ENCODE peak calls at places on chromosome 12, in four cellular contexts. H, P, Z and X are unnamed samples.
A peak's percentile ranks its signal among the peaks of the same experiment; 100 is the strongest.

GRCh38 chr12:52343550-52343949 is 22.4 kb upstream of the KRT83 start:
- DNase-seq in H (no peak), Z (no peak), P (no peak), X (no peak)

GRCh38 chr12:27705263-27705662 is 5.4 kb upstream of the MRPS35 start:
- DNase-seq in P (no peak), Z (no peak), H (no peak), X (no peak)

GRCh38 chr12:46711756-46712155 is 114.0 kb downstream of the SLC38A4 start:
- DNase-seq in Z (no peak), H (no peak), P (no peak), X (no peak)

GRCh38 chr12:128387811-128388422 is 120.9 kb downstream of the TMEM132C start:
- DNase-seq in P (peak; percentile 36), Z (peak; percentile 68), H (no peak), X (no peak)

GRCh38 chr12:107127482-107128185 is 34.3 kb upstream of the CRY1 start:
- DNase-seq in Z (no peak), P (no peak), H (no peak), X (no peak)

GRCh38 chr12:48126953-48127630 is 7.9 kb downstream of the PFKM start:
- DNase-seq in H (no peak), P (no peak), Z (no peak), X (no peak)

GRCh38 chr12:57875753-57876547 is 29.4 kb upstream of the CTDSP2 start:
- DNase-seq in P (no peak), H (no peak), Z (no peak), X (no peak)

GRCh38 chr12:109716512-109717389 is 3.1 kb downstream of the FAM222A start:
- DNase-seq in P (peak; percentile 48), Z (no peak), H (no peak), X (no peak)

GRCh38 chr12:18754118-18754707 is 16.3 kb downstream of the CAPZA3 start:
- DNase-seq in P (no peak), Z (no peak), H (no peak), X (no peak)

GRCh38 chr12:130787445-130788410 is 51.3 kb downstream of the STX2 start:
- DNase-seq in Z (no peak), H (no peak), P (no peak), X (no peak)

DNA sequence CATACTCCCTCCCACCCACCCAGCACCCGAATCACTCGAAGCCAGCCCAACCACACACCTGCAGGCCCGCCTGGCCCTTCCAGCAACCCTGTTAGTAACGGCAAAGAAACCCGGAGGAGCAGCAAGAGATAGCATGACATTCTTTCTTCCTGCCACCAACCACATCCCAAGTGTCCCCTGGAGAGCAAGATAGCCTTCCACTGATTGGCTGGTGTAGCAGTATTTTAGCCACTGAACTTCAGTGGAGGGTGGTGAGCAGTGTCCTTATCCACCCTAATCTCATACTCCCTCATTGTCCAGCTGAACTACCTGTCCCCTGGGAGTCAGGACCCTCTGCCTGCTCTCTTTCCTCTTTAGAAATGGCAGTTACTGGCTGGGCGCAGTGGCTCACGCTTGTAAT is 769 bp upstream of the SLC39A5 start:
- DNase-seq in H (no peak), P (no peak), Z (no peak), X (no peak)
- H3K27ac ChIP-seq in H (no peak overlapping the region), P (peak overlapping the region; percentile 82), Z (no peak overlapping the region), X (no peak overlapping the region)

GRCh38 chr12:62335801-62336200 is 75.6 kb downstream of the USP15 start:
- DNase-seq in P (no peak), H (no peak), Z (no peak), X (no peak)

GRCh38 chr12:62328296-62328921 is 68.2 kb downstream of the USP15 start:
- DNase-seq in H (no peak), P (no peak), Z (no peak), X (no peak)

GRCh38 chr12:62335057-62335456 is 74.9 kb downstream of the USP15 start:
- DNase-seq in Z (no peak), H (no peak), P (no peak), X (no peak)

GRCh38 chr12:62331306-62331705 is 71.1 kb downstream of the USP15 start:
- DNase-seq in Z (no peak), P (no peak), H (no peak), X (no peak)

GRCh38 chr12:62332598-62332997 is 72.4 kb downstream of the USP15 start:
- DNase-seq in H (no peak), P (no peak), Z (no peak), X (no peak)
- TF ChIP-seq CTCF in H (no peak), P (no peak), Z (no peak), X (no peak)

GRCh38 chr12:93650626-93651025 is 26.5 kb upstream of the CRADD start:
- DNase-seq in H (no peak), P (no peak), Z (no peak), X (no peak)

DNA sequence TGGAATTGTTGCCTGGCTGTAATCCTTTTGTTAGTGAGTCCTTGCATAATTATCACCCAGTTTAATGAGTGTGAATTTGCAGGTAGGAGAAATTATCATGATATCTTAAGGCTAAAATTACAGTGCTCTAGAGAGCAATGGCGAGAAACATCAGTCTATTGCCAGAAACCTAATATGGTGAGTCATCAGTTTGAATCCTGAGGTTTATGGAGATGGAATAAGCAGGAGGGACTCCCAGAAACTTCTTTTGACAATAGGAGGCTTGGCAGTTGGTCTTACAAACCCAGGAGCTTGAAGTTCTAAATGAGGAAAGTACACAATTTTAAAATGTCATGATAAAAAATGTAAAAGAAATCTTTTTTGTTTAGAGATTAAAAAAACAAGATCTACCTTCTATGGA is 31.5 kb upstream of the CRADD start:
- DNase-seq in H (no peak), P (no peak), Z (no peak), X (no peak)
- H3K27me3 ChIP-seq in H (no peaks in the 10 kb centered on the region), P (no peaks in the 10 kb centered on the region), Z (no peaks in the 10 kb centered on the region), X (no peaks in the 10 kb centered on the region)

GRCh38 chr12:2418579-2418978 is 365.8 kb downstream of the CACNA1C start:
- DNase-seq in H (no peak), Z (peak; percentile 30), P (no peak), X (no peak)
- H3K27ac ChIP-seq in H (no peak overlapping the region), Z (no peak overlapping the region), P (no peak overlapping the region), X (no peak overlapping the region)

GRCh38 chr12:54356951-54357356 is 7.3 kb downstream of the GPR84 start:
- DNase-seq in Z (no peak), P (no peak), H (no peak), X (no peak)

GRCh38 chr12:54356228-54356627 is 8.1 kb downstream of the GPR84 start:
- DNase-seq in Z (no peak), P (no peak), H (no peak), X (no peak)

GRCh38 chr12:54358620-54358944 is 5.7 kb downstream of the GPR84 start:
- DNase-seq in H (no peak), P (no peak), Z (no peak), X (no peak)

GRCh38 chr12:54358945-54359761 is 5.1 kb downstream of the GPR84 start:
- DNase-seq in P (peak; percentile 96), Z (peak; percentile 95), H (peak; percentile 99), X (peak; percentile 86)

GRCh38 chr12:54357802-54358619 is 6.3 kb downstream of the GPR84 start:
- DNase-seq in Z (no peak), P (peak; percentile 32), H (no peak), X (no peak)
- TF ChIP-seq CTCF in Z (no peak), P (no peak), H (no peak), X (no peak)

GRCh38 chr12:42707312-42707711 is 117.8 kb upstream of the PRICKLE1 start:
- DNase-seq in H (no peak), Z (no peak), P (no peak), X (no peak)
- H3K27me3 ChIP-seq in H (no peaks in the 10 kb centered on the region), Z (no peaks in the 10 kb centered on the region), P (no peaks in the 10 kb centered on the region), X (no peaks in the 10 kb centered on the region)

DNA sequence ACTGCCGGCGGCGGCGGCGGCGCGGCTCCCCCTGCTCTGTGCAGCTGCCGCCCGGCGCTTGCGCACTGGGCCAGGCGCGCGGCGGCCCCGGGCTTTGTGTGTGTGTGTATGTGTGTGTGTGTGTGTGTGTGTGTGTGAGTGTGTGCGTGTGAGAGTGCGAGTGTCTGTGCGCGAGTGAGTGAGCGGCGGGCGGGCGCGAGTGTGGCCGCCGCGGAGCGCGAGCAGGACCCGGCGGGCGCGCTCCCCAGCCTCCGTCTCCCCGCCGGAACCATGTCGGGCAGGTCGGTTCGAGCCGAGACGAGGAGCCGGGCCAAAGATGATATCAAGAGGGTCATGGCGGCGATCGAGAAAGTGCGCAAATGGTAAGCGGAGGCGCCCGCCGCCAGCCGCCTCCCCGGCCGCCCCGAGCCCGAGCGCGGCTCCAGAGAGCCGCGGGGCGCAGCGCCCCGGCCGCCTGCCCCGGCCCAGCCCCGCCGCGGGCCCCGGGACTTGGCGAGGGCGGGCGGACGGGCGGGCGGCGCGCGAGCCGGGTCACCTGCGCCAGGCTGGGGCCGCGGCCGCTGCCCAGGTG is at the start of gene BCL7A:
- DNase-seq in H (peak; percentile 33), P (peak; percentile 76), Z (peak; percentile 83), X (peak; percentile 56)
- H3K27ac ChIP-seq in H (peak within 1 kb of the TSS; percentile 21), P (peak within 1 kb of the TSS; percentile 85), Z (peak within 1 kb of the TSS; percentile 80), X (no peak within 1 kb of the TSS)

DNA sequence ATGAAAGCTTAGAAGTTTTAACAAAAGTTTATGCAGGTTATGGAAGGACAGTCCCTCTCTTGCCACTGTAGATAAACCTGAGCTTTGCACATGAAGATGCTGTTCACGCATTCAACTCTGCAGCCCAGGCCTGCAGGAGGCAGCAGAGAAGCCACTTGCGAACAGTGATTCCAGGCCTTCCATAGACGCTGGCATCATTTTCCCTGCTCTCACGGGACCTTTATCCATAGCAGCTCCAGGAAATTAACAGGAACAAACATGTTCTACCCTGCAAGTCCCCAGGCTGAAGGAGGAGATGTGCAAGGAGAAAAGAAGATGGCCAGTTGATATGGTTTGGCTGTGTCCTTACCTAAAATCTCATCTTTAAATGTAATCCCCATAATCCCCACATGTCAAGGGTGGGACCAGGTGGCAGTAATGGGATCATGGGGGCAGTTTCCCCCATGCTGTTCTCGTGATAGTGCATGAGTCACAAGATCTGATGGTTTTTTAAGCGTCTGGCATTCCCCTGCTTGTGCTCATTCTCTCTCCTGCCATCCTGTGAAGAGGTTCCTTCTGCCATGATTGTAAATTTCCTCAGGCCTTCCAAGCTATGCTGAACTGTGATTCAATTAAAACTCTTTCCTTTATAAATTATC is 2.0 kb downstream of the ERP27 start:
- DNase-seq in P (no peak), Z (no peak), H (no peak), X (no peak)
- TF ChIP-seq CTCF in P (no peak), Z (peak; percentile 28), H (peak; percentile 25), X (peak; percentile 50)